ENCODE peak calls at places on chromosomes 12 and 14, in four cellular contexts. K, F, Q and N are unnamed samples.

GRCh38 chr12:26246483-26247164 is 51.3 kb downstream of the SSPN start:
- DNase-seq in K (peak), F (no peak), Q (no peak), N (no peak)

GRCh38 chr12:98453070-98453469 is 62.3 kb upstream of the TMPO start:
- DNase-seq in K (no peak), F (no peak), Q (no peak), N (no peak)

GRCh38 chr14:28756896-28757570 is 9.6 kb upstream of the FOXG1 start:
- DNase-seq in K (peak), F (peak), Q (no peak), N (no peak)

GRCh38 chr14:55221186-55221585 is 29.8 kb upstream of the DLGAP5 start:
- DNase-seq in K (peak), F (peak), Q (peak), N (no peak)

GRCh38 chr14:57209561-57209960 is 59.1 kb downstream of the EXOC5 start:
- DNase-seq in K (peak), F (peak), Q (peak), N (peak)

GRCh38 chr12:93060666-93061413 is 131.7 kb upstream of the EEA1 start:
- DNase-seq in K (no peak), F (peak), Q (no peak), N (peak)

GRCh38 chr12:131098178-131098981 is 144.7 kb downstream of the ADGRD1 start:
- DNase-seq in K (no peak), F (no peak), Q (no peak), N (no peak)

GRCh38 chr12:66901136-66901932 is 222.5 kb upstream of the GRIP1 start:
- DNase-seq in K (peak), F (no peak), Q (no peak), N (no peak)

GRCh38 chr12:31897791-31898503 is 61.3 kb upstream of the RESF1 start:
- DNase-seq in K (no peak), F (peak), Q (no peak), N (no peak)

GRCh38 chr14:49114161-49114893 is 471.9 kb downstream of the RPS29 start:
- DNase-seq in K (no peak), F (no peak), Q (no peak), N (no peak)

GRCh38 chr12:93015970-93016751 is 87.1 kb upstream of the EEA1 start:
- DNase-seq in K (peak), F (peak), Q (no peak), N (no peak)

GRCh38 chr14:22510527-22511110 is 78.4 kb downstream of the DAD1 start:
- DNase-seq in K (peak), F (peak), Q (peak), N (peak)

GRCh38 chr14:91745329-91745728 is 13.4 kb upstream of the CATSPERB start:
- DNase-seq in K (peak), F (no peak), Q (no peak), N (no peak)

GRCh38 chr14:71363961-71364360 is 456.7 kb downstream of the PCNX1 start:
- DNase-seq in K (no peak), F (peak), Q (no peak), N (no peak)

GRCh38 chr12:77190022-77190421 is 124.7 kb upstream of the E2F7 start:
- DNase-seq in K (no peak), F (peak), Q (peak), N (peak)
- H3K4me3 ChIP-seq in K (no peak), F (no peak), Q (no peak), N (no peak)

DNA sequence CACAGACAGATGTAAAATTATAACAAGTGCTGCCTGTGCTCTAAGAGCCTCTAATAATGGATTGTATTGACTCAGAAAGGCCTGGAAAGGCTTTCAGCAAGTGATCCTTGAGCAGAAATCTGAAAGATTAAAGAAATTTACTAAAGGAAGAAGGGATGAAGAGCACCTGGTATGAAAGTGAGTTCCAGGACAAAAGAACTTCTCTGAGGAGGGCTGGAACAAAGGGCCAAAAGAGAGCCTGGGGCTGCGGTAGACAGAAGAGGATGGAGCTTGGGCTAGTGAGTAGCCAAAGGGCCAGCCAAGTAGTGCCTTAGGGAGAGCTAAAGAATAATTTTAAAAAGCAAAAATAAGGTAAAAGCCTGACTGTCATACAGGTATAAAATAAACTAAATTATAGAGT is 44.0 kb downstream of the BCAT1 start:
- DNase-seq in K (no peak), F (no peak), Q (no peak), N (no peak)
- H3K4me3 ChIP-seq in K (no peak), F (no peak), Q (no peak), N (no peak)

GRCh38 chr12:2813573-2814185 is 1.2 kb downstream of the ITFG2 start:
- DNase-seq in K (peak), F (peak), Q (peak), N (no peak)
- H3K4me3 ChIP-seq in K (peak), F (peak), Q (peak), N (peak)

DNA sequence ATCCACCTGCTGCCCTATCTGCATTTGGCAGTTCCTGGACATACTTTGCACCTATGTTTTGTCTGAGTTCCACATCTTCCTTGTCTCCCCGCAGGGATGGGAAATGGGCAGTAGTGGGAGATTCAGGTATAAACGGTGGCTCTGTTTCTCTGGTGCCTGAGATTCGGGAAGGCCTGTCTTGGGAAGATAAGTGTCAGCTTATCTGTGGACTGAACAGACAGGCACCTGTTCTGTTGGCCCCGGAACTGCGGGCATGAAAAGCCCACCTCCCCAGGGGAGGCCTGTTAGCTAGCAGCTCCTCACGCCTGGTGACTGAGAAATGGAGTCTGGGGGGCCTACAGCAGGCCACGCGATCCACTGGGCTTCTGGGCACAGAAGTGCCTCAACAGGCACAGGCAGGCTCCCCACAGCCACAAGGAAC is 5.8 kb downstream of the PHB2 start:
- DNase-seq in K (no peak), F (no peak), Q (no peak), N (no peak)
- H3K4me3 ChIP-seq in K (no peak), F (no peak), Q (no peak), N (no peak)

GRCh38 chr12:108693781-108694180 is 37.5 kb downstream of the CORO1C start:
- DNase-seq in K (no peak), F (no peak), Q (no peak), N (no peak)

GRCh38 chr12:108697905-108698304 is 33.4 kb downstream of the CORO1C start:
- DNase-seq in K (no peak), F (no peak), Q (no peak), N (no peak)

GRCh38 chr12:108696996-108697290 is 34.4 kb downstream of the CORO1C start:
- DNase-seq in K (no peak), F (no peak), Q (no peak), N (no peak)

GRCh38 chr12:108694812-108695278 is 36.5 kb downstream of the CORO1C start:
- DNase-seq in K (peak), F (no peak), Q (no peak), N (no peak)

GRCh38 chr12:108696111-108696995 is 35.0 kb downstream of the CORO1C start:
- DNase-seq in K (peak), F (peak), Q (peak), N (peak)
- H3K4me3 ChIP-seq in K (peak), F (no peak), Q (no peak), N (peak)

GRCh38 chr12:115749485-115749884 is 528.0 kb downstream of the MED13L start:
- DNase-seq in K (no peak), F (no peak), Q (no peak), N (no peak)
- H3K4me3 ChIP-seq in K (no peak), F (no peak), Q (no peak), N (no peak)

GRCh38 chr12:72622556-72622955 is 350.4 kb downstream of the TRHDE start:
- DNase-seq in K (no peak), F (no peak), Q (no peak), N (no peak)

GRCh38 chr12:72618764-72619163 is 346.6 kb downstream of the TRHDE start:
- DNase-seq in K (no peak), F (no peak), Q (no peak), N (no peak)
- H3K4me3 ChIP-seq in K (no peak), F (no peak), Q (no peak), N (no peak)

GRCh38 chr14:104680806-104681688 is 8.4 kb upstream of the INF2 start:
- DNase-seq in K (peak), F (peak), Q (no peak), N (no peak)
- H3K4me3 ChIP-seq in K (peak), F (no peak), Q (peak), N (peak)